ENCODE peak calls at places on chromosomes 16 and 17, in seven cellular contexts. L is A549, N is fibroblast of lung, E is substantia nigra, G is ovary, H is body of pancreas, D is kidney. V is an unnamed sample.

GRCh38 chr17:13140750-13141149 is 122.9 kb upstream of the ELAC2 start:
- DNase-seq in G (no peak), H (no peak), L (no peak), N (peak), D (no peak), E (no peak), V (no peak)

GRCh38 chr16:51982715-51983680 is 563.9 kb downstream of the TOX3 start:
- DNase-seq in G (no peak), E (no peak), D (no peak), N (peak), L (peak), H (peak), V (no peak)

GRCh38 chr17:80755650-80756405 is 211.2 kb downstream of the RPTOR start:
- DNase-seq in D (no peak), L (no peak), H (no peak), E (no peak), G (no peak), N (no peak), V (no peak)

GRCh38 chr16:716250-716607 is 1.3 kb downstream of the METRN start:
- DNase-seq in E (peak), G (no peak), D (no peak), N (peak), H (peak), L (no peak), V (peak)

GRCh38 chr17:3964203-3965122 is at the start of gene ATP2A3:
- DNase-seq in N (no peak), L (peak), D (peak), H (peak), G (no peak), E (no peak), V (no peak)

GRCh38 chr16:74720579-74720978 is 19.9 kb upstream of the MLKL start:
- DNase-seq in H (no peak), G (no peak), N (no peak), E (no peak), D (no peak), L (no peak), V (no peak)

GRCh38 chr17:81298325-81298990 is 3.4 kb upstream of the SLC38A10 start:
- DNase-seq in D (no peak), H (no peak), G (no peak), E (no peak), L (no peak), N (no peak), V (no peak)

GRCh38 chr17:59565959-59566324 is 532 bp downstream of the DHX40 start:
- DNase-seq in H (peak), D (peak), E (peak), N (peak), G (peak), L (peak), V (peak)

GRCh38 chr17:28916302-28916934 is 13.5 kb upstream of the DHRS13 start:
- DNase-seq in H (peak), E (no peak), D (no peak), L (peak), G (no peak), N (peak), V (no peak)

GRCh38 chr16:75198135-75198600 is 8.8 kb downstream of the CTRB2 start:
- DNase-seq in E (no peak), L (no peak), N (no peak), D (no peak), H (peak), G (no peak), V (no peak)

GRCh38 chr17:303161-303560 is 49.4 kb downstream of the RPH3AL start:
- DNase-seq in H (no peak), N (no peak), D (peak), G (peak), E (no peak), L (no peak), V (no peak)

GRCh38 chr16:27446721-27447120 is 44.7 kb downstream of the IL21R start:
- DNase-seq in L (no peak), D (peak), H (no peak), N (no peak), G (no peak), E (no peak), V (no peak)

GRCh38 chr16:717651-718245 is 2.8 kb downstream of the METRN start:
- DNase-seq in N (no peak), L (no peak), G (no peak), D (no peak), H (no peak), E (no peak), V (no peak)

GRCh38 chr17:40371261-40371929 is 6.9 kb upstream of the GJD3 start:
- DNase-seq in N (no peak), L (no peak), E (no peak), G (no peak), D (no peak), H (no peak), V (no peak)

GRCh38 chr16:80899804-80900592 is 95.6 kb upstream of the CDYL2 start:
- DNase-seq in D (peak), E (no peak), L (no peak), H (peak), G (peak), N (peak), V (peak)

GRCh38 chr17:49815761-49816281 is 27.3 kb downstream of the KAT7 start:
- DNase-seq in N (peak), E (no peak), D (no peak), H (no peak), G (no peak), L (no peak), V (no peak)

GRCh38 chr16:76294691-76295214 is 17.6 kb downstream of the CNTNAP4 start:
- DNase-seq in E (no peak), L (no peak), D (no peak), N (no peak), H (no peak), G (no peak), V (no peak)

GRCh38 chr17:74770498-74771318 is 5.4 kb downstream of the NAT9 start:
- DNase-seq in D (peak), G (peak), H (peak), L (peak), N (no peak), E (no peak), V (peak)

GRCh38 chr16:55010492-55011260 is 80.0 kb downstream of the IRX5 start:
- DNase-seq in E (no peak), D (no peak), H (no peak), G (no peak), L (no peak), N (no peak), V (no peak)

GRCh38 chr17:50088952-50089825 is 6.0 kb upstream of the PDK2 start:
- DNase-seq in E (no peak), L (no peak), N (no peak), D (no peak), H (no peak), G (no peak), V (no peak)

GRCh38 chr16:10453159-10453510 is 67.3 kb downstream of the ATF7IP2 start:
- DNase-seq in H (no peak), N (no peak), L (no peak), G (no peak), D (no peak), E (no peak), V (no peak)
- H3K27ac ChIP-seq in H (no peak), N (no peak), L (no peak), G (no peak), D (no peak), E (no peak), V (no peak)

GRCh38 chr17:7027335-7027734 is 4.5 kb downstream of the BCL6B start:
- DNase-seq in H (no peak), G (no peak), L (no peak), N (no peak), D (no peak), E (no peak), V (no peak)
- H3K27ac ChIP-seq in H (no peak), G (no peak), L (no peak), N (no peak), D (no peak), E (no peak), V (no peak)

GRCh38 chr17:46182961-46183360 is 10.3 kb downstream of the KANSL1 start:
- DNase-seq in G (no peak), E (no peak), D (no peak), L (no peak), H (no peak), N (no peak), V (no peak)

GRCh38 chr17:46181940-46182339 is 11.3 kb downstream of the KANSL1 start:
- DNase-seq in E (no peak), H (no peak), D (no peak), L (no peak), N (no peak), G (no peak), V (no peak)

GRCh38 chr17:46178550-46179198 is 14.6 kb downstream of the KANSL1 start:
- DNase-seq in D (no peak), L (no peak), N (peak), G (no peak), H (no peak), E (no peak), V (no peak)

GRCh38 chr17:46179375-46179999 is 13.7 kb downstream of the KANSL1 start:
- DNase-seq in D (no peak), L (no peak), H (no peak), N (no peak), G (no peak), E (no peak), V (no peak)

GRCh38 chr17:46180895-46181279 is 12.3 kb downstream of the KANSL1 start:
- DNase-seq in N (no peak), E (no peak), G (no peak), L (no peak), H (no peak), D (no peak), V (no peak)
- H3K27ac ChIP-seq in N (no peak), E (no peak), G (no peak), L (no peak), H (no peak), D (no peak), V (no peak)

GRCh38 chr17:82351713-82352488 is 7.1 kb upstream of the TEX19 start:
- DNase-seq in G (peak), D (peak), N (peak), L (peak), E (peak), H (peak), V (peak)
- H3K27ac ChIP-seq in G (no peak), D (no peak), N (no peak), L (no peak), E (no peak), H (no peak), V (no peak)

GRCh38 chr16:57276596-57276995 is 7.9 kb downstream of the PLLP start:
- DNase-seq in E (no peak), G (no peak), N (no peak), D (no peak), L (no peak), H (no peak), V (no peak)

GRCh38 chr16:57273826-57274225 is 10.6 kb downstream of the PLLP start:
- DNase-seq in E (no peak), G (no peak), N (no peak), H (no peak), L (no peak), D (no peak), V (no peak)

GRCh38 chr16:57278494-57278893 is 6.0 kb downstream of the PLLP start:
- DNase-seq in G (no peak), H (no peak), L (no peak), N (no peak), E (no peak), D (no peak), V (no peak)

GRCh38 chr16:57279780-57280638 is 4.5 kb downstream of the PLLP start:
- DNase-seq in D (peak), H (no peak), E (no peak), N (no peak), L (no peak), G (no peak), V (no peak)

GRCh38 chr16:57277586-57277985 is 6.9 kb downstream of the PLLP start:
- DNase-seq in G (no peak), N (peak), D (peak), H (no peak), L (peak), E (no peak), V (no peak)
- H3K27ac ChIP-seq in G (no peak), N (no peak), D (no peak), H (no peak), L (no peak), E (peak), V (peak)

DNA sequence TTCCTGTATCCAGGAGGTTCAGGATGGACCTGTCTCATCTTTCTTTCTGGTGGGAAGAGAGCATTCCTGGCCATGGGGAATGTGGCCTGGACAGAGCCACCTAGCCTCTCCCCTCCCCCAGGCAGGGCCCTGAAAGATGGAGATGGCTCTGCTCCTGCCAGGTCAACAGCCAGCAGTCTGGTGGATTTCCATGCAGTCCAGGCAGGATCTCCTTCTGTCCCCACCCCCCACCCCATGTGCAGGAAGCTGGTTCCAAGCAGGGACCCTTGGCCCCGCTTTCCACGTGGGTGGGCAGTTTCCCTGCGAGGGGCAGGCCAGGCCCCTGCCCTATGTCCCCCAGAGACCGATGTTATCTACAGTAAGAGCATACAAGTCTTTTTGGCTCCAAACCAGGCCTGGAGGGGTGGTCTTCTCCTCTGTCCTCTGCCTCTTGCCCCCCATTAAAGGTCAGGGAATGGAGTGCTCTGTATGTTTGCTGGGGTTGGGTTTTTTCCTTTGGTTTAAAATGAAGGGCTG is 240.5 kb downstream of the SEC14L1 start:
- DNase-seq in D (no peak), N (no peak), E (no peak), L (no peak), H (no peak), G (peak), V (no peak)
- H3K27ac ChIP-seq in D (no peak), N (no peak), E (no peak), L (no peak), H (no peak), G (no peak), V (no peak)

DNA sequence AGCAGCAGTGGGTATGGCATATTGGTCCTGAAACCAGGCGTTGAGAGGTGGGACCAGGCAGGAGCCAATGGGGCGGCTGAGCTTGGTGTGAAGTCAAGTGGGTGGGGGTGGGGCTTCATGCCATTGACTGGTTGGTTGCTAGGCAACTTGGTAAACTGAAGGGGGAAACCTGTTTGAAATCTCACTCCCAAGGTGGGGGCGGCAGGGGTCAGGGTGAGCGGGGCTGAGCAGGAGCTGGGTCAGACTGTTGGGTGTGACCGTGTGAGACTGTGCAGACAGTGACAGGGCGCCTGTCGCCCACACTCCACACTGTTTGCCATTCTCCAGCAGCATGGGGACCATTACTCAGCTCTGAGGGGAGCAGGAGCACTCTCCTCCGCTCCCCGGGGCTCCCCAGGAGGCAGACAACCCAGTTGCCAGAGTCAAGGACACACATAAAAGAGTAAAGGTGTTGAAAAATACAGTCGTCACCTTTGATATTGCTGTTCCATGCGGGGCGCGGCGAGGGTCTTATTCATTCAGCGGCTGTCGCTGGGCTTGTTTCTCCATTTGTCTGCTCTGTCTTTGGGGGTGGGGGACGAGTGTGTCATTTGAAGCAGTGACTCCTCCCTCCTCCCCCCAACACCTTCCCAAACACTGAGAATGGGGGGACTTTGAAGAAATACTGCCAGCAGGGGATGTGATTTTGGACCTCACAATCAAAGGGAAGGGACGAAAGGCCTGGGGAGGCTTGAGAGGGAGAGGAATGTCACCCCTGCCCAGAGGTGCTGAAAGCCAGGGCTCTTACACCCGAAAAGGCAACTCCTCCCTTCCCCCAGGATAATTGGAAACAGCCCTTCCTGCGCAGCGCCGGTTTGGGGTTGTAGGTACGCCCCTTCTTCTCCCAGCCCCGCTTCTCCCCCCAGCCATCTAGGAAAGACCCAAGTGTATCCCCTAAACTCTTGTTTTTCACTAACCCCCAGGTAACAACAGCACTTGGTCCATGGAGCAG is 1.1 kb upstream of the EFNB3 start:
- DNase-seq in E (no peak), N (peak), G (no peak), H (peak), D (peak), L (peak), V (peak)
- H3K27ac ChIP-seq in E (no peak), N (no peak), G (no peak), H (no peak), D (no peak), L (no peak), V (peak)

V was measured in caudate nucleus.